ENCODE peak calls at places on chromosomes 4 and X, in six cellular contexts. D is brain microvascular endothelial cell, N is astrocyte of the spinal cord, L is endothelial cell of umbilical vein, M is left ventricle myocardium inferior, V is GM23338. Z is an unnamed sample.

GRCh38 chr4:105092356-105092755 is 54.3 kb upstream of the TET2 start:
- DNase-seq in D (peak), N (peak), L (peak), M (no peak), V (no peak), Z (no peak)

GRCh38 chr4:176335421-176335820 is 15.7 kb downstream of the SPCS3 start:
- DNase-seq in D (no peak), N (no peak), L (no peak), M (no peak), V (no peak), Z (no peak)

GRCh38 chrX:108299704-108300103 is 138.5 kb downstream of the COL4A6 start:
- DNase-seq in D (no peak), N (no peak), L (no peak), M (no peak), V (no peak), Z (no peak)

GRCh38 chr4:42008011-42008786 is 17.9 kb downstream of the SLC30A9 start:
- DNase-seq in D (no peak), N (no peak), L (no peak), M (no peak), V (no peak), Z (no peak)

GRCh38 chr4:177512646-177513045 is 70.4 kb upstream of the AGA start:
- DNase-seq in D (no peak), N (no peak), L (no peak), M (no peak), V (no peak), Z (no peak)

GRCh38 chr4:149008415-149009025 is 566.3 kb upstream of the NR3C2 start:
- DNase-seq in D (no peak), N (peak), L (no peak), M (no peak), V (peak), Z (no peak)

GRCh38 chr4:127778102-127778501 is 4.0 kb upstream of the HSPA4L start:
- DNase-seq in D (no peak), N (no peak), L (no peak), M (no peak), V (no peak), Z (no peak)

GRCh38 chr4:147773261-147774184 is 41.6 kb downstream of the ARHGAP10 start:
- DNase-seq in D (peak), N (peak), L (peak), M (no peak), V (no peak), Z (no peak)

GRCh38 chr4:129446074-129446473 is 350.1 kb downstream of the C4orf33 start:
- DNase-seq in D (peak), N (no peak), L (no peak), M (no peak), V (peak), Z (no peak)

GRCh38 chr4:119729815-119730643 is 101.4 kb upstream of the PDE5A start:
- DNase-seq in D (peak), N (peak), L (peak), M (no peak), V (no peak), Z (no peak)

GRCh38 chr4:7871356-7871755 is 68.3 kb downstream of the AFAP1 start:
- DNase-seq in D (no peak), N (no peak), L (no peak), M (no peak), V (no peak), Z (no peak)

GRCh38 chr4:8922481-8922880 is 50.8 kb upstream of the HMX1 start:
- DNase-seq in D (no peak), N (no peak), L (no peak), M (no peak), V (no peak), Z (no peak)

GRCh38 chrX:95721011-95721410 is 963.6 kb upstream of the DIAPH2 start:
- DNase-seq in D (no peak), N (no peak), L (no peak), M (no peak), V (no peak), Z (no peak)

GRCh38 chr4:113534698-113535097 is 226.8 kb downstream of the CAMK2D start:
- DNase-seq in D (no peak), N (peak), L (no peak), M (no peak), V (no peak), Z (no peak)

GRCh38 chrX:40867352-40867751 is 132.0 kb upstream of the MED14 start:
- DNase-seq in D (no peak), N (peak), L (peak), M (no peak), V (no peak), Z (no peak)

GRCh38 chr4:20532871-20533870 is 167.1 kb upstream of the PACRGL start:
- DNase-seq in D (peak), N (peak), L (no peak), M (no peak), V (no peak), Z (no peak)
- TF ChIP-seq CTCF in D (no peak), N (no peak), L (no peak), M (no peak), V (no peak), Z (no peak)

DNA sequence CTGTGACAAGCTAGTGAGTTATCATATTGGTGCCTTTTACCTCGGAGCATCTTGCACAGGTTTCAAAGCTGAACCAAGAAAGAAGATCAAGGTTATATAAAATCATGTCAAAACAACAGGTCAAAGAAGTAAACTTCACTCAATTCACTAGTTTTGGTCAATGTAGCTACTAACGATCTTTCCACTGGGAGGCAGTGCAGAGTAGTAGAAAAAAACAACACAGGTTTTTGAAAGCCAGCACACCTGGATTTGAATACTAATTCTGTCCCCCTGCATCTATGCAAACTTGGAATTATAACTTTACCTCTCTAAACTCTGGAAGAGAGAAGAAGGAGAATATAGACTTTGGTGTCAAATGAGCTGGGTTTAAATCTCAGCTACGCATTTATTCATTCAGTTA is 266.1 kb downstream of the GRIA3 start:
- DNase-seq in D (no peak), N (no peak), L (peak), M (no peak), V (peak), Z (no peak)
- TF ChIP-seq CTCF in D (peak), N (peak), L (peak), M (peak), V (peak), Z (peak)

GRCh38 chrX:146224442-146224841 is 406.8 kb downstream of the SLITRK2 start:
- DNase-seq in D (no peak), N (no peak), L (no peak), M (no peak), V (peak), Z (no peak)
- TF ChIP-seq CTCF in D (no peak), N (no peak), L (no peak), M (no peak), V (peak), Z (no peak)

GRCh38 chr4:152369903-152370296 is 166.0 kb downstream of the FBXW7 start:
- DNase-seq in D (no peak), N (peak), L (peak), M (no peak), V (no peak), Z (no peak)
- TF ChIP-seq CTCF in D (peak), N (peak), L (peak), M (peak), V (peak), Z (peak)

DNA sequence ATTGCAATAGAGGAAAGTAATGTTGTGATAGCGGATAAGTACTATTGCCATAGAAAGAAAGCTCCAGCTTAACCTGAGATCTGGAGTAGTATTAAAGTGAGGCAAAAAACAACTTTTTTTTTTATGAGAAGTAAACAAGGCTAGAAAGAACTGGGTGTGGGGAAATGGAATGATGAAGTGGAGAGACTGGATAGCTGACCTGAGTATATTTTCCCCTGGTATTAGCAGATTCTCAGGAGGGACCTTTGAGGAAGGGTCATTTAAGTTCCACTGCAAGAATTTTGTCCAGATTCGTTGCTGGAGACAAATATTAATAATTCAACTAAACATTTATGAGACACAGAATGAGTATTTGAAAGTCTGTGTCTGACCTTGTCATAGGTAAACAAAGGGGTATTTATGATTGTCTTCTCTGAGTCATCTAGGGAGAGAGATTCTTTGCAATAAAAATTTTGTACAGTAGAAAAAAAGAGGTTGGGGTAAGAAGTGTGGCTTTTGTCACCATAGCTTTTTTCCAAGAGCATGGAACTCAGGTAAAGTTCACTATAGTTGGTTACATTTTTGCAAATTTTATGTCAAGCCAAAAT is 2095.9 kb downstream of the ARAP2 start:
- DNase-seq in D (no peak), N (no peak), L (no peak), M (no peak), V (no peak), Z (no peak)
- TF ChIP-seq CTCF in D (no peak), N (no peak), L (no peak), M (no peak), V (no peak), Z (no peak)